ENCODE peak calls at places on chromosomes 7 and 10, in ten cellular contexts. E is stimulated activated CD4-positive, alpha-beta T cell treated with anti-CD3 and anti-CD28 coated beads, Interleukin-4, amount 100 ng/mL, for 48 hours; W is mesendoderm; U is endothelial cell; G is GM23248; A is iris pigment epithelial cell; Z is ACHN; Y is heart left ventricle; L is activated effector memory CD4-positive, alpha-beta T cell treated with Interleukin-2 at 50 U/mL for 16 hours; F is cardiac muscle cell. T is an unnamed sample.

GRCh38 chr10:7608001-7608400 is 58.8 kb downstream of the ITIH5 start:
- DNase-seq in E (no peak), W (no peak), U (no peak), G (no peak), A (no peak), Z (no peak), Y (no peak), L (no peak), F (no peak), T (no peak)

GRCh38 chr7:100825760-100826545 is 1.4 kb downstream of the EPHB4 start:
- DNase-seq in E (no peak), W (peak), U (no peak), G (peak), A (peak), Z (peak), Y (no peak), L (no peak), F (peak), T (no peak)

GRCh38 chr10:86958831-86959736 is 685 bp downstream of the SNCG start:
- DNase-seq in E (no peak), W (peak), U (no peak), G (peak), A (peak), Z (peak), Y (peak), L (no peak), F (no peak), T (no peak)

GRCh38 chr7:120993575-120994191 is 5.2 kb downstream of the CPED1 start:
- DNase-seq in E (no peak), W (no peak), U (no peak), G (peak), A (peak), Z (peak), Y (no peak), L (no peak), F (no peak), T (no peak)

GRCh38 chr7:139457153-139457946 is 26.1 kb downstream of the KLRG2 start:
- DNase-seq in E (no peak), W (peak), U (no peak), G (peak), A (peak), Z (no peak), Y (no peak), L (no peak), F (no peak), T (no peak)

GRCh38 chr7:137462074-137462715 is 118.7 kb upstream of the PTN start:
- DNase-seq in E (no peak), W (no peak), U (no peak), G (peak), A (peak), Z (no peak), Y (no peak), L (no peak), F (no peak), T (no peak)

GRCh38 chr10:27742195-27742925 is 3.3 kb downstream of the MKX start:
- DNase-seq in E (peak), W (peak), U (peak), G (peak), A (peak), Z (peak), Y (peak), L (peak), F (peak), T (peak)

GRCh38 chr10:109480836-109481235 is 442.5 kb downstream of the XPNPEP1 start:
- DNase-seq in E (no peak), W (no peak), U (no peak), G (peak), A (no peak), Z (no peak), Y (no peak), L (no peak), F (no peak), T (no peak)

GRCh38 chr7:936131-937054 is 18.1 kb downstream of the ADAP1 start:
- DNase-seq in E (peak), W (peak), U (no peak), G (peak), A (peak), Z (peak), Y (peak), L (no peak), F (no peak), T (no peak)

GRCh38 chr7:78438433-78438832 is 639.9 kb downstream of the PHTF2 start:
- DNase-seq in E (no peak), W (no peak), U (no peak), G (no peak), A (no peak), Z (no peak), Y (no peak), L (no peak), F (no peak), T (no peak)

GRCh38 chr7:469591-469961 is 50.1 kb downstream of the PDGFA start:
- DNase-seq in E (no peak), W (no peak), U (no peak), G (no peak), A (no peak), Z (no peak), Y (peak), L (no peak), F (no peak), T (no peak)

GRCh38 chr7:70193514-70193913 is 595.2 kb downstream of the AUTS2 start:
- DNase-seq in E (no peak), W (no peak), U (no peak), G (peak), A (no peak), Z (peak), Y (no peak), L (no peak), F (no peak), T (no peak)

GRCh38 chr10:24618401-24618800 is 105.3 kb downstream of the ARHGAP21 start:
- DNase-seq in E (no peak), W (peak), U (no peak), G (no peak), A (no peak), Z (no peak), Y (no peak), L (no peak), F (no peak), T (peak)

GRCh38 chr7:20340839-20341238 is 10.1 kb downstream of the ITGB8 start:
- DNase-seq in E (no peak), W (peak), U (no peak), G (no peak), A (no peak), Z (no peak), Y (no peak), L (no peak), F (no peak), T (no peak)

GRCh38 chr10:32412499-32412853 is 33.5 kb upstream of the CCDC7 start:
- DNase-seq in E (no peak), W (no peak), U (no peak), G (peak), A (peak), Z (no peak), Y (no peak), L (no peak), F (peak), T (peak)

T was measured in kidney epithelial cell.